ENCODE peak calls at places on chromosomes 4 and X, in five cellular contexts. One of them, this sample, is unnamed.

GRCh38 chr4:61200195-61200990 is at the start of gene ADGRL3:
- DNase-seq in activated naive CD4-positive, alpha-beta T cell treated with anti-CD3 and anti-CD28 coated beads for 36 hours: no peak
- DNase-seq in GM03348: peak
- DNase-seq in mammary epithelial cell: peak
- DNase-seq in NCI-H748 treated with DMSO at 0.1 percent for 48 hours: peak
- DNase-seq in this sample: no peak

GRCh38 chr4:37717575-37717974 is 31.4 kb upstream of the RELL1 start:
- DNase-seq in activated naive CD4-positive, alpha-beta T cell treated with anti-CD3 and anti-CD28 coated beads for 36 hours: peak
- DNase-seq in GM03348: peak
- DNase-seq in mammary epithelial cell: peak
- DNase-seq in NCI-H748 treated with DMSO at 0.1 percent for 48 hours: no peak
- DNase-seq in this sample: peak

GRCh38 chr4:105280338-105280809 is 133.7 kb downstream of the TET2 start:
- DNase-seq in activated naive CD4-positive, alpha-beta T cell treated with anti-CD3 and anti-CD28 coated beads for 36 hours: no peak
- DNase-seq in GM03348: peak
- DNase-seq in mammary epithelial cell: peak
- DNase-seq in NCI-H748 treated with DMSO at 0.1 percent for 48 hours: no peak
- DNase-seq in this sample: peak

GRCh38 chr4:6199344-6199921 is 916 bp downstream of the JAKMIP1 start:
- DNase-seq in activated naive CD4-positive, alpha-beta T cell treated with anti-CD3 and anti-CD28 coated beads for 36 hours: no peak
- DNase-seq in GM03348: no peak
- DNase-seq in mammary epithelial cell: peak
- DNase-seq in NCI-H748 treated with DMSO at 0.1 percent for 48 hours: no peak
- DNase-seq in this sample: no peak

GRCh38 chr4:166400270-166400894 is 527.3 kb downstream of the TLL1 start:
- DNase-seq in activated naive CD4-positive, alpha-beta T cell treated with anti-CD3 and anti-CD28 coated beads for 36 hours: no peak
- DNase-seq in GM03348: no peak
- DNase-seq in mammary epithelial cell: no peak
- DNase-seq in NCI-H748 treated with DMSO at 0.1 percent for 48 hours: peak
- DNase-seq in this sample: no peak

GRCh38 chr4:136078971-136079370 is 1453.3 kb downstream of the PCDH18 start:
- DNase-seq in activated naive CD4-positive, alpha-beta T cell treated with anti-CD3 and anti-CD28 coated beads for 36 hours: no peak
- DNase-seq in GM03348: no peak
- DNase-seq in mammary epithelial cell: peak
- DNase-seq in NCI-H748 treated with DMSO at 0.1 percent for 48 hours: no peak
- DNase-seq in this sample: peak

GRCh38 chr4:153506972-153507678 is 41.0 kb downstream of the TMEM131L start:
- DNase-seq in activated naive CD4-positive, alpha-beta T cell treated with anti-CD3 and anti-CD28 coated beads for 36 hours: no peak
- DNase-seq in GM03348: no peak
- DNase-seq in mammary epithelial cell: no peak
- DNase-seq in NCI-H748 treated with DMSO at 0.1 percent for 48 hours: no peak
- DNase-seq in this sample: no peak

GRCh38 chrX:40402771-40403533 is 177.8 kb upstream of the ATP6AP2 start:
- DNase-seq in activated naive CD4-positive, alpha-beta T cell treated with anti-CD3 and anti-CD28 coated beads for 36 hours: peak
- DNase-seq in GM03348: peak
- DNase-seq in mammary epithelial cell: peak
- DNase-seq in NCI-H748 treated with DMSO at 0.1 percent for 48 hours: no peak
- DNase-seq in this sample: peak

GRCh38 chr4:91681544-91681943 is 622.2 kb upstream of the GRID2 start:
- DNase-seq in activated naive CD4-positive, alpha-beta T cell treated with anti-CD3 and anti-CD28 coated beads for 36 hours: no peak
- DNase-seq in GM03348: no peak
- DNase-seq in mammary epithelial cell: peak
- DNase-seq in NCI-H748 treated with DMSO at 0.1 percent for 48 hours: no peak
- DNase-seq in this sample: no peak

This sample was measured in fibroblast of gingiva.